ENCODE peak calls at places on chromosomes 5 and 9, in seven cellular contexts. I is ecto neural progenitor cell, T is adrenal gland, F is WERI-Rb-1, U is amniotic stem cell, S is cardiac fibroblast, X is chondrocyte. K is an unnamed sample.

GRCh38 chr5:75844301-75844700 is 127.1 kb upstream of the POC5 start:
- DNase-seq in F (no peak), S (no peak), T (no peak), X (no peak), U (no peak), I (no peak), K (no peak)

GRCh38 chr5:122815218-122815767 is 30.1 kb upstream of the SNX24 start:
- DNase-seq in S (no peak), X (no peak), U (no peak), F (no peak), I (no peak), T (no peak), K (no peak)

GRCh38 chr5:87099967-87100366 is 167.7 kb upstream of the RASA1 start:
- DNase-seq in U (no peak), X (no peak), S (no peak), I (no peak), T (no peak), F (no peak), K (no peak)

GRCh38 chr9:131744171-131744714 is 4.4 kb upstream of the RAPGEF1 start:
- DNase-seq in T (no peak), I (no peak), X (no peak), F (no peak), S (no peak), U (no peak), K (no peak)

GRCh38 chr5:10649518-10650410 is 85.9 kb downstream of the ANKRD33B start:
- DNase-seq in S (peak; percentile 34), U (no peak), F (no peak), X (no peak), T (no peak), I (peak; percentile 86), K (no peak)

GRCh38 chr5:73909474-73909873 is 283.5 kb downstream of the ARHGEF28 start:
- DNase-seq in U (no peak), I (no peak), T (no peak), X (no peak), F (no peak), S (no peak), K (no peak)

GRCh38 chr5:45038366-45038987 is 229.7 kb downstream of the MRPS30 start:
- DNase-seq in I (no peak), T (no peak), U (no peak), X (no peak), F (no peak), S (peak; percentile 30), K (peak; percentile 38)

GRCh38 chr9:14031015-14031414 is 282.9 kb downstream of the NFIB start:
- DNase-seq in F (no peak), I (peak; percentile 56), T (peak; percentile 14), S (peak; percentile 95), U (no peak), X (no peak), K (no peak)

GRCh38 chr9:27194401-27195091 is 85.5 kb downstream of the TEK start:
- DNase-seq in U (peak; percentile 42), F (no peak), X (no peak), I (no peak), S (peak; percentile 71), T (no peak), K (no peak)

GRCh38 chr5:97043511-97043910 is 98.9 kb downstream of the LIX1 start:
- DNase-seq in F (no peak), S (no peak), U (no peak), T (no peak), X (no peak), I (peak; percentile 50), K (no peak)